ENCODE peak calls at places on chromosomes 4 and X, in four cellular contexts. One of them, this sample, is unnamed.

GRCh38 chrX:136542281-136542680 is 10.3 kb downstream of the VGLL1 start:
- DNase-seq in pons: no peak
- DNase-seq in renal cortical epithelial cell: no peak
- DNase-seq in stimulated activated CD4-positive, alpha-beta T cell treated with anti-CD3 and anti-CD28 coated beads, TNF-alpha, amount 100 ng/mL, for 48 hours: no peak
- DNase-seq in this sample: no peak

GRCh38 chr4:1960170-1960825 is 48.5 kb downstream of the NELFA start:
- DNase-seq in renal cortical epithelial cell: peak
- DNase-seq in stimulated activated CD4-positive, alpha-beta T cell treated with anti-CD3 and anti-CD28 coated beads, TNF-alpha, amount 100 ng/mL, for 48 hours: no peak
- DNase-seq in pons: no peak
- DNase-seq in this sample: no peak

GRCh38 chrX:70052895-70053615 is 3.3 kb upstream of the AWAT2 start:
- DNase-seq in stimulated activated CD4-positive, alpha-beta T cell treated with anti-CD3 and anti-CD28 coated beads, TNF-alpha, amount 100 ng/mL, for 48 hours: no peak
- DNase-seq in pons: no peak
- DNase-seq in renal cortical epithelial cell: no peak
- DNase-seq in this sample: no peak

GRCh38 chrX:134603806-134604700 is 54.2 kb downstream of the PLAC1 start:
- DNase-seq in stimulated activated CD4-positive, alpha-beta T cell treated with anti-CD3 and anti-CD28 coated beads, TNF-alpha, amount 100 ng/mL, for 48 hours: no peak
- DNase-seq in renal cortical epithelial cell: peak
- DNase-seq in pons: no peak
- DNase-seq in this sample: no peak

GRCh38 chrX:153768311-153769157 is 4.5 kb downstream of the PLXNB3 start:
- DNase-seq in renal cortical epithelial cell: no peak
- DNase-seq in pons: no peak
- DNase-seq in stimulated activated CD4-positive, alpha-beta T cell treated with anti-CD3 and anti-CD28 coated beads, TNF-alpha, amount 100 ng/mL, for 48 hours: no peak
- DNase-seq in this sample: no peak

GRCh38 chr4:64899563-64899962 is 490.3 kb upstream of the TECRL start:
- DNase-seq in renal cortical epithelial cell: peak
- DNase-seq in stimulated activated CD4-positive, alpha-beta T cell treated with anti-CD3 and anti-CD28 coated beads, TNF-alpha, amount 100 ng/mL, for 48 hours: no peak
- DNase-seq in pons: no peak
- DNase-seq in this sample: no peak

GRCh38 chr4:85477538-85477937 is 2.6 kb downstream of the ARHGAP24 start:
- DNase-seq in pons: peak
- DNase-seq in renal cortical epithelial cell: no peak
- DNase-seq in stimulated activated CD4-positive, alpha-beta T cell treated with anti-CD3 and anti-CD28 coated beads, TNF-alpha, amount 100 ng/mL, for 48 hours: no peak
- DNase-seq in this sample: no peak

GRCh38 chr4:186201535-186202230 is 10.3 kb downstream of the CYP4V2 start:
- DNase-seq in pons: no peak
- DNase-seq in stimulated activated CD4-positive, alpha-beta T cell treated with anti-CD3 and anti-CD28 coated beads, TNF-alpha, amount 100 ng/mL, for 48 hours: peak
- DNase-seq in renal cortical epithelial cell: peak
- DNase-seq in this sample: peak

GRCh38 chr4:187235456-187236170 is 512.0 kb upstream of the FAT1 start:
- DNase-seq in pons: peak
- DNase-seq in renal cortical epithelial cell: peak
- DNase-seq in stimulated activated CD4-positive, alpha-beta T cell treated with anti-CD3 and anti-CD28 coated beads, TNF-alpha, amount 100 ng/mL, for 48 hours: no peak
- DNase-seq in this sample: no peak

GRCh38 chrX:30313322-30313721 is 4.1 kb upstream of the NR0B1 start:
- DNase-seq in renal cortical epithelial cell: no peak
- DNase-seq in pons: no peak
- DNase-seq in stimulated activated CD4-positive, alpha-beta T cell treated with anti-CD3 and anti-CD28 coated beads, TNF-alpha, amount 100 ng/mL, for 48 hours: no peak
- DNase-seq in this sample: no peak

GRCh38 chr4:108849611-108850406 is 87.0 kb upstream of the ETNPPL start:
- DNase-seq in stimulated activated CD4-positive, alpha-beta T cell treated with anti-CD3 and anti-CD28 coated beads, TNF-alpha, amount 100 ng/mL, for 48 hours: no peak
- DNase-seq in pons: no peak
- DNase-seq in renal cortical epithelial cell: peak
- DNase-seq in this sample: no peak

GRCh38 chrX:38279188-38279587 is 48.1 kb downstream of the RPGR start:
- DNase-seq in pons: no peak
- DNase-seq in stimulated activated CD4-positive, alpha-beta T cell treated with anti-CD3 and anti-CD28 coated beads, TNF-alpha, amount 100 ng/mL, for 48 hours: no peak
- DNase-seq in renal cortical epithelial cell: peak
- DNase-seq in this sample: no peak

GRCh38 chrX:134484039-134484438 is 24.1 kb downstream of the HPRT1 start:
- DNase-seq in stimulated activated CD4-positive, alpha-beta T cell treated with anti-CD3 and anti-CD28 coated beads, TNF-alpha, amount 100 ng/mL, for 48 hours: no peak
- DNase-seq in renal cortical epithelial cell: peak
- DNase-seq in pons: peak
- DNase-seq in this sample: peak

GRCh38 chrX:21375795-21376069 is 1.5 kb downstream of the CNKSR2 start:
- DNase-seq in pons: no peak
- DNase-seq in stimulated activated CD4-positive, alpha-beta T cell treated with anti-CD3 and anti-CD28 coated beads, TNF-alpha, amount 100 ng/mL, for 48 hours: no peak
- DNase-seq in renal cortical epithelial cell: no peak
- DNase-seq in this sample: no peak

GRCh38 chr4:151292038-151292437 is 15.1 kb downstream of the PRSS48 start:
- DNase-seq in stimulated activated CD4-positive, alpha-beta T cell treated with anti-CD3 and anti-CD28 coated beads, TNF-alpha, amount 100 ng/mL, for 48 hours: no peak
- DNase-seq in renal cortical epithelial cell: no peak
- DNase-seq in pons: no peak
- DNase-seq in this sample: no peak

GRCh38 chr4:120685756-120686278 is 236.7 kb downstream of the PRDM5 start:
- DNase-seq in pons: no peak
- DNase-seq in renal cortical epithelial cell: peak
- DNase-seq in stimulated activated CD4-positive, alpha-beta T cell treated with anti-CD3 and anti-CD28 coated beads, TNF-alpha, amount 100 ng/mL, for 48 hours: no peak
- DNase-seq in this sample: no peak

GRCh38 chrX:98203800-98204199 is 1320.1 kb downstream of the RPA4 start:
- DNase-seq in stimulated activated CD4-positive, alpha-beta T cell treated with anti-CD3 and anti-CD28 coated beads, TNF-alpha, amount 100 ng/mL, for 48 hours: no peak
- DNase-seq in renal cortical epithelial cell: no peak
- DNase-seq in pons: no peak
- DNase-seq in this sample: no peak

GRCh38 chrX:4787971-4788370 is 1074.5 kb upstream of the PRKX start:
- DNase-seq in pons: no peak
- DNase-seq in renal cortical epithelial cell: no peak
- DNase-seq in stimulated activated CD4-positive, alpha-beta T cell treated with anti-CD3 and anti-CD28 coated beads, TNF-alpha, amount 100 ng/mL, for 48 hours: no peak
- DNase-seq in this sample: no peak

GRCh38 chrX:38236901-38237615 is 16.4 kb upstream of the SRPX start:
- DNase-seq in renal cortical epithelial cell: no peak
- DNase-seq in stimulated activated CD4-positive, alpha-beta T cell treated with anti-CD3 and anti-CD28 coated beads, TNF-alpha, amount 100 ng/mL, for 48 hours: no peak
- DNase-seq in pons: no peak
- DNase-seq in this sample: no peak

GRCh38 chrX:1520350-1520749 is 16.6 kb downstream of the P2RY8 start:
- DNase-seq in stimulated activated CD4-positive, alpha-beta T cell treated with anti-CD3 and anti-CD28 coated beads, TNF-alpha, amount 100 ng/mL, for 48 hours: no peak
- DNase-seq in renal cortical epithelial cell: no peak
- DNase-seq in pons: no peak
- DNase-seq in this sample: no peak

GRCh38 chr4:7542781-7543180 is 108.1 kb upstream of the PSAPL1 start:
- DNase-seq in stimulated activated CD4-positive, alpha-beta T cell treated with anti-CD3 and anti-CD28 coated beads, TNF-alpha, amount 100 ng/mL, for 48 hours: no peak
- DNase-seq in pons: no peak
- DNase-seq in renal cortical epithelial cell: no peak
- DNase-seq in this sample: no peak

GRCh38 chrX:40099046-40099968 is 1.5 kb upstream of the BCOR start:
- DNase-seq in stimulated activated CD4-positive, alpha-beta T cell treated with anti-CD3 and anti-CD28 coated beads, TNF-alpha, amount 100 ng/mL, for 48 hours: no peak
- DNase-seq in renal cortical epithelial cell: no peak
- DNase-seq in pons: no peak
- DNase-seq in this sample: peak

GRCh38 chrX:68894513-68895338 is 65.9 kb downstream of the EFNB1 start:
- DNase-seq in renal cortical epithelial cell: no peak
- DNase-seq in pons: peak
- DNase-seq in stimulated activated CD4-positive, alpha-beta T cell treated with anti-CD3 and anti-CD28 coated beads, TNF-alpha, amount 100 ng/mL, for 48 hours: peak
- DNase-seq in this sample: no peak

GRCh38 chr4:40842725-40843401 is 93.1 kb downstream of the NSUN7 start:
- DNase-seq in stimulated activated CD4-positive, alpha-beta T cell treated with anti-CD3 and anti-CD28 coated beads, TNF-alpha, amount 100 ng/mL, for 48 hours: no peak
- DNase-seq in renal cortical epithelial cell: peak
- DNase-seq in pons: no peak
- DNase-seq in this sample: no peak

This sample was measured in CD4-positive, alpha-beta memory T cell.